ENCODE peak calls at places on chromosomes 2 and 18, in nine cellular contexts. F is activated naive CD8-positive, alpha-beta T cell treated with anti-CD3 and anti-CD28 coated beads, Interleukin-2, amount 50 U/mL, for 24 hours; O is GM10248; Z is HEK293T; G is right atrium auricular region; V is MM.1S; B is pancreas; I is testis; S is T follicular helper cell. Q is an unnamed sample.
A peak's percentile ranks its signal among the peaks of the same experiment; 100 is the strongest.

GRCh38 chr2:46411245-46411641 is 68.1 kb upstream of the TMEM247 start:
- DNase-seq in F (no peak), O (no peak), Z (no peak), G (no peak), V (no peak), B (no peak), I (no peak), S (no peak), Q (no peak)

GRCh38 chr18:35026407-35027061 is 14.7 kb upstream of the MAPRE2 start:
- DNase-seq in F (no peak), O (no peak), Z (no peak), G (no peak), V (peak; percentile 33), B (no peak), I (no peak), S (no peak), Q (peak; percentile 27)

GRCh38 chr2:7572460-7572859 is 655.2 kb downstream of the RNF144A start:
- DNase-seq in F (peak; percentile 38), O (no peak), Z (no peak), G (no peak), V (no peak), B (no peak), I (no peak), S (no peak), Q (no peak)

GRCh38 chr18:43587538-43588153 is 310.4 kb upstream of the SYT4 start:
- DNase-seq in F (no peak), O (peak; percentile 31), Z (peak; percentile 19), G (no peak), V (peak; percentile 42), B (no peak), I (peak; percentile 28), S (no peak), Q (peak; percentile 68)

GRCh38 chr2:119435148-119435952 is 3.7 kb downstream of the TMEM37 start:
- DNase-seq in F (no peak), O (no peak), Z (no peak), G (no peak), V (no peak), B (no peak), I (no peak), S (no peak), Q (no peak)

GRCh38 chr2:122072666-122073065 is 317.2 kb downstream of the TSN start:
- DNase-seq in F (no peak), O (no peak), Z (no peak), G (no peak), V (no peak), B (no peak), I (no peak), S (no peak), Q (no peak)

GRCh38 chr2:96088340-96089335 is 27.7 kb downstream of the ADRA2B start:
- DNase-seq in F (no peak), O (no peak), Z (no peak), G (peak; percentile 55), V (no peak), B (peak; percentile 30), I (no peak), S (no peak), Q (no peak)

GRCh38 chr2:152600698-152601097 is 116.6 kb downstream of the PRPF40A start:
- DNase-seq in F (no peak), O (no peak), Z (no peak), G (no peak), V (no peak), B (no peak), I (no peak), S (no peak), Q (peak; percentile 35)

GRCh38 chr18:48541026-48541746 is 2.4 kb downstream of the CTIF start:
- DNase-seq in F (peak; percentile 25), O (peak; percentile 66), Z (peak; percentile 50), G (peak; percentile 79), V (peak; percentile 60), B (peak; percentile 88), I (peak; percentile 72), S (no peak), Q (peak; percentile 79)

GRCh38 chr2:119659601-119660342 is 19.2 kb upstream of the TMEM177 start:
- DNase-seq in F (peak; percentile 56), O (no peak), Z (peak; percentile 60), G (no peak), V (peak; percentile 28), B (peak; percentile 68), I (peak; percentile 60), S (no peak), Q (peak; percentile 59)

GRCh38 chr2:196271786-196272185 is 100.4 kb upstream of the STK17B start:
- DNase-seq in F (no peak), O (no peak), Z (no peak), G (no peak), V (no peak), B (no peak), I (no peak), S (no peak), Q (no peak)

GRCh38 chr2:43109261-43109743 is 117.1 kb downstream of the ZFP36L2 start:
- DNase-seq in F (no peak), O (no peak), Z (no peak), G (no peak), V (no peak), B (no peak), I (no peak), S (no peak), Q (peak; percentile 39)

GRCh38 chr2:1750935-1751767 is 6.8 kb upstream of the PXDN start:
- DNase-seq in F (peak; percentile 36), O (peak; percentile 45), Z (peak; percentile 75), G (peak; percentile 78), V (peak; percentile 46), B (peak; percentile 85), I (peak; percentile 70), S (no peak), Q (peak; percentile 36)

GRCh38 chr2:86372641-86373502 is 35.4 kb upstream of the REEP1 start:
- DNase-seq in F (peak; percentile 20), O (no peak), Z (peak; percentile 59), G (no peak), V (no peak), B (no peak), I (peak; percentile 67), S (no peak), Q (peak; percentile 56)

GRCh38 chr2:127261835-127262234 is 32.1 kb downstream of the ERCC3 start:
- DNase-seq in F (no peak), O (no peak), Z (no peak), G (no peak), V (no peak), B (no peak), I (no peak), S (no peak), Q (no peak)

GRCh38 chr2:238914648-238915015 is 66.7 kb downstream of the TWIST2 start:
- DNase-seq in F (no peak), O (no peak), Z (no peak), G (no peak), V (no peak), B (no peak), I (no peak), S (no peak), Q (no peak)

GRCh38 chr2:118791511-118791910 is 55.9 kb downstream of the EN1 start:
- DNase-seq in F (no peak), O (no peak), Z (no peak), G (no peak), V (no peak), B (no peak), I (no peak), S (no peak), Q (no peak)

GRCh38 chr2:187994464-187995331 is 297.0 kb upstream of the GULP1 start:
- DNase-seq in F (no peak), O (no peak), Z (no peak), G (no peak), V (peak; percentile 84), B (no peak), I (peak; percentile 18), S (no peak), Q (peak; percentile 5)

GRCh38 chr2:121521359-121521758 is 9.3 kb upstream of the RNU4ATAC start:
- DNase-seq in F (no peak), O (no peak), Z (no peak), G (no peak), V (no peak), B (no peak), I (no peak), S (no peak), Q (no peak)

GRCh38 chr2:45265336-45265735 is 256.1 kb upstream of the SIX2 start:
- DNase-seq in F (no peak), O (no peak), Z (no peak), G (no peak), V (no peak), B (no peak), I (no peak), S (no peak), Q (no peak)

GRCh38 chr2:1446281-1446680 is 33.0 kb downstream of the TPO start:
- DNase-seq in F (no peak), O (no peak), Z (no peak), G (no peak), V (no peak), B (no peak), I (no peak), S (no peak), Q (no peak)

GRCh38 chr2:99787762-99788382 is 298.1 kb upstream of the REV1 start:
- DNase-seq in F (no peak), O (no peak), Z (no peak), G (no peak), V (no peak), B (no peak), I (no peak), S (no peak), Q (peak; percentile 21)

Q was measured in OCI-M1.